ENCODE peak calls at places on chromosome 16, in seven cellular contexts. F is endothelial cell of umbilical vein, Y is ascending aorta, I is tibial nerve, R is PC-3, N is body of pancreas, Z is GM12878. X is an unnamed sample.

GRCh38 chr16:79756571-79756970 is 156.0 kb upstream of the MAF start:
- DNase-seq in R (no peak), Y (no peak), N (no peak), F (no peak), Z (no peak), I (no peak), X (no peak)

GRCh38 chr16:54927125-54928015 is 3.3 kb upstream of the IRX5 start:
- DNase-seq in N (no peak), Z (no peak), R (no peak), Y (no peak), F (no peak), I (no peak), X (no peak)

GRCh38 chr16:11315499-11315898 is 29.8 kb upstream of the RMI2 start:
- DNase-seq in N (no peak), Y (no peak), F (no peak), Z (no peak), R (peak; percentile 12), I (no peak), X (no peak)

GRCh38 chr16:75113046-75113491 is 3.5 kb downstream of the LDHD start:
- DNase-seq in N (no peak), R (no peak), Y (no peak), I (no peak), Z (no peak), F (no peak), X (no peak)

GRCh38 chr16:29994613-29995329 is 646 bp downstream of the HIRIP3 start:
- DNase-seq in F (peak; percentile 29), Z (no peak), R (peak; percentile 73), I (no peak), Y (no peak), N (peak; percentile 73), X (no peak)

GRCh38 chr16:15650698-15651161 is 685 bp downstream of the NDE1 start:
- DNase-seq in Y (no peak), I (no peak), Z (no peak), F (peak; percentile 37), N (no peak), R (peak; percentile 21), X (no peak)

GRCh38 chr16:70738083-70738977 is 52.5 kb upstream of the MTSS2 start:
- DNase-seq in Y (no peak), F (peak; percentile 58), R (peak; percentile 46), Z (no peak), N (no peak), I (no peak), X (peak; percentile 83)

GRCh38 chr16:74309789-74310781 is 13.5 kb downstream of the PSMD7 start:
- DNase-seq in N (peak; percentile 27), Y (no peak), I (no peak), F (peak; percentile 49), R (peak; percentile 55), Z (no peak), X (no peak)

GRCh38 chr16:47175152-47175551 is 31.4 kb upstream of the NETO2 start:
- DNase-seq in I (no peak), R (no peak), Z (no peak), N (no peak), Y (no peak), F (no peak), X (no peak)

GRCh38 chr16:27169511-27170071 is 33.7 kb upstream of the KDM8 start:
- DNase-seq in R (peak; percentile 82), Y (no peak), Z (peak; percentile 13), I (no peak), N (no peak), F (peak; percentile 10), X (no peak)
- TF ChIP-seq CTCF in R (peak; percentile 60), Y (no peak), Z (no peak), I (no peak), N (no peak), F (no peak), X (no peak)

GRCh38 chr16:322476-323143 is 29.9 kb downstream of the AXIN1 start:
- DNase-seq in R (no peak), F (no peak), Z (no peak), I (no peak), Y (no peak), N (no peak), X (no peak)
- H3K4me1 ChIP-seq in R (peaks cover 8% of the 10 kb centered on the region), F (peaks cover 10% of the 10 kb centered on the region), Z (peaks cover 25% of the 10 kb centered on the region), I (peaks cover 6% of the 10 kb centered on the region), Y (peaks cover 3% of the 10 kb centered on the region), N (peaks cover 13% of the 10 kb centered on the region), X (peaks cover 40% of the 10 kb centered on the region)

GRCh38 chr16:88402551-88402950 is 19.8 kb downstream of the ZNF469 start:
- DNase-seq in N (no peak), F (no peak), Y (no peak), Z (no peak), R (no peak), I (no peak), X (no peak)

GRCh38 chr16:88400186-88400585 is 17.4 kb downstream of the ZNF469 start:
- DNase-seq in Z (no peak), F (no peak), R (no peak), I (no peak), Y (no peak), N (no peak), X (no peak)

GRCh38 chr16:88398874-88399178 is 16.1 kb downstream of the ZNF469 start:
- DNase-seq in I (no peak), R (no peak), N (no peak), Z (no peak), Y (no peak), F (no peak), X (no peak)

GRCh38 chr16:88403794-88404581 is 21.2 kb downstream of the ZNF469 start:
- DNase-seq in I (no peak), N (no peak), Z (no peak), Y (no peak), R (peak; percentile 21), F (no peak), X (no peak)

DNA sequence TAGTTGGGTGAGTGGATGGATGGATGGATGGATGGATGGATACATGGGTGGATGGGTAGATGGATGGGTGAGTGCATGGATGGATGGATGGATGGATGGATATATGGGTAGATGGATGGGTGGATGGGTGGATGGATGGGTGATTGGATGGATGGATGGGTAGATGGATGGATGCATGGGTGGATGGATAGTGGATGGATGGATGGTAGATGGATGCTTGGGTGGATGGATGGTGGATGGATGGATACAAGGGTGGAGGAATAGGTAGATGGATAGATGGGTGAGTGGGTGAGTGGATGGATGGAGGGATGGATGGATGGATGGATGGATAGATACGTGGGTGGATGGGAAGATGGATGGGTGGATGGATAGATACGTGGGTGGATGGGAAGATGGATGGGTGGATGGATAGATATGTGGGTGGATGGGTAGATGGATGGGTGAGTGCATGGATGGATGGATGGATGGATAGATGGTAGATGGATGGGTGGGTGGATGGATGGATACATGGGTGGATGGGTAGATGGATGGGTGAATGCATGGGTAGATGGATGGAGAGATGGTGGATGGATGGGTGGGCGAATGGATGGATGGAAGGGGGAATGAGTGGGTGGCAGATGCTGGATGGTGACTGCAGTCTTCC is 19.0 kb downstream of the ZNF469 start:
- DNase-seq in N (no peak), F (no peak), Z (no peak), R (no peak), I (no peak), Y (no peak), X (no peak)
- H3K4me3 ChIP-seq in N (no peak overlapping the region), F (no peak overlapping the region), Z (no peak overlapping the region), R (no peak overlapping the region), I (no peak overlapping the region), Y (no peak overlapping the region), X (no peak overlapping the region)

GRCh38 chr16:85612191-85612800 is 826 bp upstream of the GSE1 start:
- DNase-seq in R (peak; percentile 88), F (no peak), Y (peak; percentile 37), N (peak; percentile 95), I (peak; percentile 44), Z (no peak), X (peak; percentile 89)

GRCh38 chr16:85611455-85612190 is 1.5 kb upstream of the GSE1 start:
- DNase-seq in Z (no peak), Y (peak; percentile 21), F (peak; percentile 35), N (peak; percentile 94), R (peak; percentile 74), I (peak; percentile 69), X (peak; percentile 82)

GRCh38 chr16:85614338-85615013 is 1.4 kb downstream of the GSE1 start:
- DNase-seq in F (no peak), Z (no peak), R (no peak), Y (no peak), N (peak; percentile 70), I (no peak), X (no peak)

GRCh38 chr16:85613609-85614337 is 651 bp downstream of the GSE1 start:
- DNase-seq in Y (no peak), F (no peak), Z (no peak), I (peak; percentile 60), R (peak; percentile 41), N (peak; percentile 66), X (peak; percentile 89)

GRCh38 chr16:85612801-85613608 is at the start of gene GSE1:
- DNase-seq in Z (peak; percentile 57), I (peak; percentile 83), Y (peak; percentile 65), N (peak; percentile 99), R (peak; percentile 92), F (peak; percentile 44), X (peak; percentile 95)
- TF ChIP-seq CTCF in Z (no peak), I (no peak), Y (no peak), N (no peak), R (no peak), F (no peak), X (no peak)

GRCh38 chr16:2359919-2360318 is 19.4 kb upstream of the ABCA3 start:
- DNase-seq in Y (no peak), Z (no peak), F (no peak), I (no peak), R (no peak), N (no peak), X (no peak)
- H3K4me1 ChIP-seq in Y (no peaks in the 10 kb centered on the region), Z (no peaks in the 10 kb centered on the region), F (no peaks in the 10 kb centered on the region), I (no peaks in the 10 kb centered on the region), R (no peaks in the 10 kb centered on the region), N (peaks cover 15% of the 10 kb centered on the region), X (no peaks in the 10 kb centered on the region)

GRCh38 chr16:85610059-85610445 is 3.1 kb upstream of the GSE1 start:
- DNase-seq in Z (no peak), I (no peak), F (no peak), N (no peak), R (peak; percentile 31), Y (no peak), X (no peak)

GRCh38 chr16:85609539-85609938 is 3.6 kb upstream of the GSE1 start:
- DNase-seq in N (no peak), Z (no peak), Y (no peak), I (no peak), F (no peak), R (no peak), X (no peak)

GRCh38 chr16:85610446-85611204 is 2.5 kb upstream of the GSE1 start:
- DNase-seq in F (peak; percentile 53), R (peak; percentile 90), Y (peak; percentile 40), N (peak; percentile 91), I (peak; percentile 77), Z (no peak), X (peak; percentile 89)

GRCh38 chr16:85608887-85609286 is 4.2 kb upstream of the GSE1 start:
- DNase-seq in F (no peak), Z (no peak), R (no peak), N (no peak), Y (no peak), I (no peak), X (no peak)

GRCh38 chr16:85611205-85611454 is 2.0 kb upstream of the GSE1 start:
- DNase-seq in F (no peak), N (no peak), Z (no peak), I (no peak), R (no peak), Y (no peak), X (no peak)
- H3K4me3 ChIP-seq in F (peak overlapping the region; percentile 7), N (peak overlapping the region; percentile 3), Z (peak overlapping the region; percentile 70), I (peak overlapping the region; percentile 80), R (peak overlapping the region; percentile 72), Y (peak overlapping the region; percentile 83), X (peak overlapping the region; percentile 62)